ENCODE peak calls at places on chromosomes 2 and 18, in five cellular contexts. E is fibroblast of mammary gland, N is cardiac fibroblast, M is testis, Q is HCT116. C is an unnamed sample.

GRCh38 chr18:44744206-44745180 is 63.8 kb downstream of the SETBP1 start:
- DNase-seq in E (no peak), Q (no peak), N (no peak), M (peak), C (no peak)

GRCh38 chr2:108594982-108595464 is 60.8 kb downstream of the LIMS1 start:
- DNase-seq in M (no peak), E (peak), N (peak), Q (no peak), C (peak)

GRCh38 chr2:207960090-207960489 is 65.2 kb downstream of the PLEKHM3 start:
- DNase-seq in Q (no peak), N (no peak), E (no peak), M (no peak), C (no peak)

GRCh38 chr2:120992791-120993555 is 257.3 kb downstream of the GLI2 start:
- DNase-seq in Q (no peak), M (no peak), N (no peak), E (no peak), C (no peak)

GRCh38 chr2:233404227-233404626 is 49.9 kb downstream of the DGKD start:
- DNase-seq in E (peak), Q (peak), M (peak), N (peak), C (no peak)

GRCh38 chr2:11013196-11013595 is 101.5 kb downstream of the KCNF1 start:
- DNase-seq in E (no peak), Q (no peak), M (no peak), N (no peak), C (no peak)

GRCh38 chr2:209314641-209315040 is 109.2 kb upstream of the MAP2 start:
- DNase-seq in E (peak), Q (no peak), M (no peak), N (peak), C (peak)

GRCh38 chr2:118774458-118775133 is 72.9 kb downstream of the EN1 start:
- DNase-seq in M (peak), Q (no peak), N (peak), E (peak), C (peak)

GRCh38 chr2:239811001-239811798 is 213.9 kb downstream of the NDUFA10 start:
- DNase-seq in N (no peak), M (no peak), E (no peak), Q (no peak), C (no peak)

GRCh38 chr2:43984533-43984932 is 11.3 kb downstream of the LRPPRC start:
- DNase-seq in N (no peak), Q (no peak), E (no peak), M (no peak), C (no peak)

GRCh38 chr18:46422552-46423055 is 234.4 kb downstream of the LOXHD1 start:
- DNase-seq in N (no peak), M (no peak), E (peak), Q (no peak), C (no peak)

GRCh38 chr2:205531082-205531481 is 151.2 kb upstream of the NRP2 start:
- DNase-seq in N (no peak), Q (no peak), M (no peak), E (no peak), C (no peak)

GRCh38 chr2:237699870-237700582 is 72.6 kb downstream of the LRRFIP1 start:
- DNase-seq in E (no peak), M (no peak), N (no peak), Q (no peak), C (no peak)

GRCh38 chr2:151611351-151611750 is 122.9 kb downstream of the NEB start:
- DNase-seq in N (no peak), M (no peak), E (no peak), Q (no peak), C (no peak)

GRCh38 chr2:151306621-151307020 is 17.2 kb upstream of the NMI start:
- DNase-seq in Q (no peak), N (peak), E (peak), M (no peak), C (peak)

GRCh38 chr18:33440011-33440383 is 524 bp downstream of the CCDC178 start:
- DNase-seq in M (peak), N (peak), E (peak), Q (no peak), C (peak)

GRCh38 chr2:173496746-173497145 is 142.1 kb downstream of the CDCA7 start:
- DNase-seq in M (no peak), E (peak), Q (no peak), N (no peak), C (peak)

GRCh38 chr2:65450395-65450794 is 18.0 kb upstream of the SPRED2 start:
- DNase-seq in M (no peak), Q (no peak), N (no peak), E (no peak), C (no peak)

GRCh38 chr18:36412778-36413177 is 115.3 kb downstream of the FHOD3 start:
- DNase-seq in E (peak), Q (no peak), N (peak), M (peak), C (peak)

GRCh38 chr2:1987379-1987778 is 243.1 kb upstream of the PXDN start:
- DNase-seq in E (no peak), N (no peak), M (no peak), Q (no peak), C (no peak)

GRCh38 chr18:70907673-70908072 is 618.8 kb downstream of the SOCS6 start:
- DNase-seq in E (no peak), M (no peak), Q (no peak), N (peak), C (no peak)

GRCh38 chr2:158637357-158637756 is 157.8 kb upstream of the DAPL1 start:
- DNase-seq in M (no peak), Q (no peak), N (no peak), E (no peak), C (no peak)

GRCh38 chr2:175880-176800 is 87.7 kb downstream of the SH3YL1 start:
- DNase-seq in M (no peak), N (no peak), Q (no peak), E (peak), C (peak)

GRCh38 chr2:8398040-8398668 is 283.7 kb upstream of the ID2 start:
- DNase-seq in Q (no peak), N (no peak), E (no peak), M (no peak), C (no peak)

GRCh38 chr2:46776687-46777327 is 138.8 kb downstream of the MCFD2 start:
- DNase-seq in E (peak), Q (peak), N (peak), M (peak), C (peak)

GRCh38 chr2:121479882-121480522 is 50.7 kb upstream of the RNU4ATAC start:
- DNase-seq in E (peak), N (peak), M (no peak), Q (no peak), C (peak)

GRCh38 chr2:3565117-3565516 is 7.0 kb upstream of the RNASEH1 start:
- DNase-seq in E (no peak), M (no peak), Q (no peak), N (no peak), C (no peak)
- H3K4me3 ChIP-seq in E (no peak), M (no peak), Q (no peak), N (no peak), C (no peak)

GRCh38 chr18:41899535-41899934 is 55.5 kb upstream of the PIK3C3 start:
- DNase-seq in N (no peak), M (no peak), E (peak), Q (no peak), C (no peak)
- TF ChIP-seq CTCF in N (peak), M (no peak), E (peak), Q (no peak), C (no peak)

GRCh38 chr2:24082787-24083566 is 1.7 kb downstream of the TP53I3 start:
- DNase-seq in N (no peak), M (no peak), E (no peak), Q (no peak), C (no peak)
- H3K4me3 ChIP-seq in N (peak), M (no peak), E (peak), Q (peak), C (peak)

GRCh38 chr2:21915201-21915600 is 791.4 kb downstream of the TDRD15 start:
- DNase-seq in Q (no peak), M (no peak), N (no peak), E (no peak), C (no peak)

GRCh38 chr2:21920721-21921120 is 797.0 kb downstream of the TDRD15 start:
- DNase-seq in E (no peak), M (no peak), Q (no peak), N (no peak), C (no peak)

GRCh38 chr2:21912405-21912804 is 788.6 kb downstream of the TDRD15 start:
- DNase-seq in E (no peak), N (no peak), M (no peak), Q (no peak), C (no peak)

GRCh38 chr2:21916934-21917522 is 793.3 kb downstream of the TDRD15 start:
- DNase-seq in E (no peak), Q (no peak), M (no peak), N (no peak), C (no peak)
- TF ChIP-seq CTCF in E (no peak), Q (no peak), M (no peak), N (no peak), C (no peak)

C was measured in foreskin fibroblast.